ENCODE peak calls at places on chromosomes 16 and 17, in eight cellular contexts. Q is midbrain; S is stimulated activated naive B cell treated with anti-CD40 and anti-IgM and Interleukin-4, amounts not matched to agents 10 μg/mL and 1 μg/mL and 100 μg/mL, for 72 hours; M is T-helper 17 cell; G is anterior cingulate cortex; X is GM23248; D is HTR-8/SVneo; K is stimulated activated naive CD8-positive, alpha-beta T cell treated with anti-CD3 and anti-CD28 coated beads, Interleukin-15, amount 100 ng/mL, for 72 hours. E is an unnamed sample.

GRCh38 chr17:48058393-48059124 is 10.4 kb downstream of the NFE2L1 start:
- DNase-seq in G (no peak), S (no peak), X (no peak), Q (no peak), K (no peak), D (no peak), M (no peak), E (no peak)

GRCh38 chr17:63772801-63773271 is 561 bp downstream of the CCDC47 start:
- DNase-seq in X (peak; percentile 49), D (no peak), S (no peak), M (no peak), G (no peak), Q (no peak), K (no peak), E (peak; percentile 22)

GRCh38 chr17:55768946-55769624 is 18.2 kb downstream of the PCTP start:
- DNase-seq in D (no peak), X (peak; percentile 64), M (no peak), Q (peak; percentile 10), G (no peak), S (no peak), K (no peak), E (no peak)

GRCh38 chr17:13413001-13413400 is 188.7 kb downstream of the HS3ST3A1 start:
- DNase-seq in Q (no peak), M (no peak), K (no peak), X (peak; percentile 35), S (no peak), G (no peak), D (no peak), E (no peak)

GRCh38 chr17:40540448-40540847 is 24.8 kb downstream of the CCR7 start:
- DNase-seq in Q (no peak), G (no peak), K (peak; percentile 88), S (no peak), X (no peak), D (no peak), M (no peak), E (no peak)

GRCh38 chr17:20120835-20121234 is 111.7 kb downstream of the SPECC1 start:
- DNase-seq in K (no peak), G (no peak), X (no peak), M (no peak), D (no peak), S (no peak), Q (peak; percentile 71), E (no peak)

GRCh38 chr16:31513126-31513525 is 4.9 kb upstream of the RUSF1 start:
- DNase-seq in K (no peak), X (peak; percentile 75), Q (no peak), D (peak; percentile 43), G (no peak), S (no peak), M (no peak), E (no peak)

GRCh38 chr16:70746040-70746707 is 54.8 kb downstream of the VAC14 start:
- DNase-seq in M (no peak), Q (peak; percentile 4), X (peak; percentile 99), S (no peak), G (peak; percentile 25), D (peak; percentile 25), K (peak; percentile 26), E (peak; percentile 39)

GRCh38 chr17:59372138-59372751 is 40.8 kb downstream of the YPEL2 start:
- DNase-seq in M (no peak), G (no peak), S (peak; percentile 13), K (no peak), Q (peak; percentile 37), X (peak; percentile 81), D (no peak), E (no peak)

GRCh38 chr17:45734598-45734997 is 49.5 kb upstream of the CRHR1 start:
- DNase-seq in S (no peak), M (no peak), Q (no peak), X (no peak), D (no peak), G (no peak), K (no peak), E (no peak)

GRCh38 chr17:3639981-3640596 is 3.5 kb downstream of the CTNS start:
- DNase-seq in S (peak; percentile 32), G (no peak), K (no peak), M (no peak), D (no peak), Q (no peak), X (no peak), E (no peak)

GRCh38 chr16:4411684-4412083 is 4.7 kb downstream of the CORO7 start:
- DNase-seq in K (no peak), G (peak; percentile 35), Q (peak; percentile 97), S (no peak), M (no peak), D (no peak), X (no peak), E (no peak)

GRCh38 chr16:79648846-79649245 is 48.3 kb upstream of the MAF start:
- DNase-seq in S (no peak), X (no peak), G (no peak), K (no peak), D (no peak), M (no peak), Q (no peak), E (no peak)

GRCh38 chr17:45132569-45133463 is 501 bp upstream of the PLCD3 start:
- DNase-seq in D (peak; percentile 96), Q (peak; percentile 69), M (peak; percentile 70), G (peak; percentile 19), K (peak; percentile 74), X (peak; percentile 90), S (peak; percentile 72), E (peak; percentile 63)

GRCh38 chr17:60766778-60767190 is 89.1 kb downstream of the BCAS3 start:
- DNase-seq in M (no peak), S (no peak), G (no peak), D (no peak), K (no peak), Q (no peak), X (no peak), E (no peak)